ENCODE peak calls at places on chromosomes 13 and 19, in eight cellular contexts. D, V, S, W, F, P, Z and M are unnamed samples.

GRCh38 chr13:103282571-103283450 is 216.6 kb upstream of the SLC10A2 start:
- DNase-seq in Z (no peak), D (no peak), V (no peak), W (no peak), F (no peak), S (no peak), P (peak; percentile 55), M (no peak)

GRCh38 chr19:33434886-33435705 is 61.6 kb downstream of the CEBPG start:
- DNase-seq in W (no peak), F (no peak), P (no peak), Z (no peak), S (no peak), V (no peak), D (no peak), M (no peak)

GRCh38 chr19:58218899-58219298 is 9.8 kb upstream of the ZNF544 start:
- DNase-seq in D (no peak), S (no peak), V (no peak), F (no peak), P (peak; percentile 29), Z (no peak), W (no peak), M (no peak)

GRCh38 chr19:58550362-58551122 is 4.4 kb downstream of the CHMP2A start:
- DNase-seq in W (no peak), S (no peak), P (no peak), F (no peak), V (no peak), D (no peak), Z (no peak), M (no peak)

GRCh38 chr19:40407714-40408600 is 5.2 kb downstream of the PRX start:
- DNase-seq in V (no peak), W (no peak), P (no peak), F (no peak), S (no peak), Z (no peak), D (no peak), M (no peak)

GRCh38 chr13:30017880-30018279 is 167.5 kb upstream of the UBL3 start:
- DNase-seq in P (no peak), D (no peak), W (no peak), Z (no peak), S (no peak), F (no peak), V (no peak), M (no peak)

GRCh38 chr19:54316746-54317107 is 3.8 kb upstream of the LILRA5 start:
- DNase-seq in V (no peak), Z (no peak), P (no peak), W (no peak), D (no peak), S (no peak), F (peak; percentile 58), M (no peak)

GRCh38 chr13:71580614-71581013 is 286.4 kb downstream of the DACH1 start:
- DNase-seq in Z (no peak), P (no peak), D (no peak), W (no peak), F (no peak), V (no peak), S (no peak), M (no peak)

GRCh38 chr13:105565328-105565727 is 970.1 kb downstream of the EFNB2 start:
- DNase-seq in F (no peak), S (no peak), P (no peak), V (no peak), W (no peak), D (no peak), Z (no peak), M (no peak)

GRCh38 chr13:105567951-105568510 is 967.4 kb downstream of the EFNB2 start:
- DNase-seq in V (no peak), S (no peak), Z (no peak), D (no peak), P (no peak), W (no peak), F (no peak), M (no peak)

GRCh38 chr13:105573134-105573533 is 962.3 kb downstream of the EFNB2 start:
- DNase-seq in P (no peak), D (no peak), Z (no peak), W (no peak), F (no peak), S (no peak), V (no peak), M (no peak)

GRCh38 chr13:105572401-105572800 is 963.1 kb downstream of the EFNB2 start:
- DNase-seq in P (no peak), V (no peak), W (no peak), D (no peak), S (no peak), F (no peak), Z (no peak), M (no peak)

GRCh38 chr13:105569816-105570215 is 965.6 kb downstream of the EFNB2 start:
- DNase-seq in Z (no peak), V (no peak), S (no peak), D (no peak), F (no peak), P (no peak), W (no peak), M (no peak)
- TF ChIP-seq CTCF in Z (no peak), V (no peak), S (no peak), D (no peak), F (no peak), P (no peak), W (no peak), M (no peak)

GRCh38 chr13:21759911-21760310 is 89.0 kb downstream of the FGF9 start:
- DNase-seq in W (no peak), F (no peak), S (no peak), Z (no peak), V (no peak), P (no peak), D (no peak), M (no peak)

GRCh38 chr13:21767032-21767431 is 96.2 kb downstream of the FGF9 start:
- DNase-seq in Z (no peak), W (no peak), S (no peak), P (no peak), D (no peak), V (no peak), F (no peak), M (no peak)

GRCh38 chr13:21757721-21758120 is 86.8 kb downstream of the FGF9 start:
- DNase-seq in W (no peak), F (no peak), Z (no peak), P (no peak), S (no peak), V (no peak), D (no peak), M (no peak)

GRCh38 chr13:21759503-21759902 is 88.6 kb downstream of the FGF9 start:
- DNase-seq in S (no peak), F (no peak), W (no peak), Z (no peak), P (no peak), V (no peak), D (no peak), M (no peak)

GRCh38 chr13:21762512-21762911 is 91.6 kb downstream of the FGF9 start:
- DNase-seq in D (no peak), P (no peak), S (no peak), V (no peak), F (no peak), W (no peak), Z (no peak), M (peak; percentile 17)
- H3K27me3 ChIP-seq in D (no peaks in the 10 kb centered on the region), P (peaks cover 83% of the 10 kb centered on the region), S (no peaks in the 10 kb centered on the region), V (no peaks in the 10 kb centered on the region), F (no peaks in the 10 kb centered on the region), W (no peaks in the 10 kb centered on the region), Z (no peaks in the 10 kb centered on the region), M (no peaks in the 10 kb centered on the region)

GRCh38 chr13:32852568-32852967 is 163.7 kb upstream of the KL start:
- DNase-seq in V (no peak), F (no peak), Z (no peak), S (no peak), W (no peak), D (no peak), P (no peak), M (no peak)

GRCh38 chr13:32857689-32858088 is 158.5 kb upstream of the KL start:
- DNase-seq in S (no peak), D (no peak), Z (no peak), P (no peak), F (no peak), W (no peak), V (no peak), M (no peak)

GRCh38 chr13:32859893-32860292 is 156.3 kb upstream of the KL start:
- DNase-seq in V (no peak), F (no peak), P (no peak), S (no peak), W (no peak), D (no peak), Z (no peak), M (no peak)

GRCh38 chr13:32861304-32861703 is 154.9 kb upstream of the KL start:
- DNase-seq in F (no peak), V (no peak), W (no peak), Z (no peak), P (no peak), S (no peak), D (no peak), M (no peak)

GRCh38 chr13:32857077-32857476 is 159.1 kb upstream of the KL start:
- DNase-seq in Z (no peak), W (no peak), S (no peak), F (no peak), P (no peak), V (no peak), D (no peak), M (no peak)
- H3K27ac ChIP-seq in Z (no peak overlapping the region), W (no peak overlapping the region), S (no peak overlapping the region), F (no peak overlapping the region), P (no peak overlapping the region), V (no peak overlapping the region), D (no peak overlapping the region), M (no peak overlapping the region)

GRCh38 chr13:76791290-76791664 is 94.9 kb downstream of the KCTD12 start:
- DNase-seq in P (no peak), F (no peak), W (no peak), Z (no peak), D (no peak), S (no peak), V (no peak), M (no peak)

GRCh38 chr13:76798037-76798436 is 88.2 kb downstream of the KCTD12 start:
- DNase-seq in W (no peak), D (no peak), V (no peak), Z (no peak), S (no peak), P (no peak), F (peak; percentile 54), M (no peak)

GRCh38 chr13:76795701-76796695 is 90.2 kb downstream of the KCTD12 start:
- DNase-seq in S (no peak), P (no peak), F (no peak), V (no peak), W (no peak), Z (no peak), D (no peak), M (no peak)

GRCh38 chr13:76790519-76791289 is 95.5 kb downstream of the KCTD12 start:
- DNase-seq in Z (no peak), P (no peak), S (no peak), D (no peak), W (no peak), V (no peak), F (no peak), M (no peak)

DNA sequence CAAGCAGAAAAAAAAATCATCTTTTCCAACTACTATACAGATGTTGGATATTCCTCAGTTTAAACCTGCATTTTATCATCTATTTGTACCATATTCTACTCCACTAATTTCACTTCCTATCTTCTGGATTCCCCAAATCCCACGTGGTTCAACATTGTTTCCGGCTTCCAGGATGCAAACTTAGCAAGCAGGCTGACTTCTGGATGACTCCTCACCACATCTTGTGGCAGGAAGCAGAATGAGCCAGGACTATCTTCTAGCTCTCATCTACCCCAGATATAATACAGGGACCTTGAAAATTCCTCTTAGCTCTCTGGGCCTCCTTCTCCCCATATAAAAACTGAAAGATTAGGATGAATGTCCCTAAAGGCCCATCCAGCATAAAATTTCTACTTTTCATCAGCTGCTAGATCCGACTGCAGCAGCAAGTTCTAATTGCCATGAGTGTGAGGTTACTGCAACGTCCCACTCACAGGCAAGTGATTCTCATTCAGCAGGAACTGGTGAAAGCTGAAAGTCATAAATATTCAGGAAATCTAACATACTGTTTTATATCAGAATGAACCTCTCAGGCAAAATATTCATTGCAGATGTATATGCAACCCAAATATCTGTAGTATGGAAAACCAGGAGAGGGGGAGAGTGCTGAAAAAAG is 93.4 kb downstream of the KCTD12 start:
- DNase-seq in P (no peak), S (no peak), W (peak; percentile 44), F (no peak), D (no peak), V (no peak), Z (no peak), M (peak; percentile 14)
- TF ChIP-seq CTCF in P (no peak), S (no peak), W (no peak), F (no peak), D (no peak), V (no peak), Z (no peak), M (no peak)